ENCODE peak calls at places on chromosomes 6 and 20, in nine cellular contexts. Q is breast epithelium, R is A549, B is heart left ventricle, H is Peyer's patch, M is esophagus muscularis mucosa, W is sigmoid colon, Y is GM12892, E is NB4. T is an unnamed sample.

GRCh38 chr6:113632220-113632864 is 224.8 kb upstream of the MARCKS start:
- DNase-seq in Y (no peak), M (no peak), B (peak), R (peak), E (no peak), W (no peak), Q (peak), H (peak), T (no peak)

GRCh38 chr6:113447088-113447831 is 409.9 kb upstream of the MARCKS start:
- DNase-seq in Q (no peak), H (no peak), Y (no peak), B (no peak), R (no peak), E (peak), W (no peak), M (no peak), T (no peak)

GRCh38 chr20:47124235-47124717 is 229.6 kb downstream of the EYA2 start:
- DNase-seq in Y (no peak), B (peak), Q (peak), H (no peak), M (no peak), E (peak), R (no peak), W (no peak), T (no peak)

GRCh38 chr6:76770166-76770565 is 693.1 kb downstream of the HTR1B start:
- DNase-seq in H (no peak), R (no peak), Y (no peak), E (no peak), M (no peak), B (no peak), Q (no peak), W (no peak), T (no peak)

GRCh38 chr20:15310361-15310760 is 972.9 kb upstream of the FLRT3 start:
- DNase-seq in Q (no peak), R (no peak), M (no peak), B (no peak), E (peak), W (no peak), Y (no peak), H (no peak), T (no peak)

GRCh38 chr6:87074051-87074711 is 20.7 kb downstream of the CGA start:
- DNase-seq in H (no peak), M (no peak), W (no peak), Y (no peak), Q (no peak), E (no peak), R (no peak), B (no peak), T (no peak)

GRCh38 chr6:52231411-52232127 is 12.7 kb downstream of the IL17F start:
- DNase-seq in M (no peak), Y (no peak), E (no peak), B (no peak), R (no peak), Q (no peak), W (no peak), H (no peak), T (no peak)

GRCh38 chr6:99348823-99349619 is 453 bp downstream of the FAXC start:
- DNase-seq in B (no peak), H (no peak), Y (no peak), Q (no peak), R (no peak), E (no peak), W (peak), M (peak), T (no peak)

GRCh38 chr6:14975124-14975815 is 270.6 kb upstream of the JARID2 start:
- DNase-seq in E (peak), B (no peak), R (no peak), H (no peak), Q (no peak), W (no peak), M (no peak), Y (no peak), T (no peak)

GRCh38 chr6:108350528-108350927 is 55.7 kb downstream of the AFG1L start:
- DNase-seq in Y (no peak), H (no peak), R (no peak), B (no peak), M (no peak), W (no peak), E (no peak), Q (no peak), T (no peak)

GRCh38 chr6:68240731-68241130 is 394.4 kb upstream of the ADGRB3 start:
- DNase-seq in B (no peak), W (no peak), E (no peak), H (no peak), R (no peak), M (no peak), Q (no peak), Y (no peak), T (no peak)

GRCh38 chr6:99282479-99283062 is 66.9 kb downstream of the FAXC start:
- DNase-seq in E (peak), R (no peak), B (no peak), W (no peak), Q (no peak), H (no peak), M (no peak), Y (no peak), T (no peak)

GRCh38 chr6:145544031-145544430 is 191.3 kb downstream of the EPM2A start:
- DNase-seq in M (no peak), B (no peak), R (peak), Q (no peak), W (no peak), Y (no peak), H (no peak), E (no peak), T (no peak)

GRCh38 chr20:35839891-35840290 is 68.1 kb downstream of the PHF20 start:
- DNase-seq in W (no peak), H (no peak), Y (no peak), B (no peak), E (no peak), M (no peak), R (no peak), Q (no peak), T (no peak)

GRCh38 chr6:28488916-28489365 is 26.7 kb downstream of the GPX6 start:
- DNase-seq in M (no peak), Y (no peak), Q (no peak), R (no peak), H (no peak), B (no peak), W (no peak), E (peak), T (no peak)

GRCh38 chr6:28486988-28487742 is 28.4 kb downstream of the GPX6 start:
- DNase-seq in E (no peak), H (no peak), Q (no peak), M (no peak), R (no peak), W (no peak), Y (no peak), B (no peak), T (no peak)

GRCh38 chr6:28490191-28490890 is 25.3 kb downstream of the GPX6 start:
- DNase-seq in M (peak), Q (no peak), W (no peak), B (no peak), Y (no peak), R (no peak), E (peak), H (no peak), T (no peak)

GRCh38 chr6:28491984-28492317 is 23.6 kb downstream of the GPX6 start:
- DNase-seq in M (no peak), Y (no peak), B (no peak), Q (no peak), R (no peak), W (no peak), H (no peak), E (peak), T (no peak)

GRCh38 chr6:28489366-28490190 is 26.0 kb downstream of the GPX6 start:
- DNase-seq in Y (peak), B (no peak), W (peak), H (no peak), M (peak), R (peak), Q (peak), E (peak), T (peak)
- TF ChIP-seq POLR2A in Y (no peak), B (no peak), W (no peak), H (no peak), M (no peak), R (peak), Q (peak), E (peak), T (no peak)

GRCh38 chr6:36976509-36976908 is 9.5 kb downstream of the MTCH1 start:
- DNase-seq in M (no peak), Y (no peak), Q (no peak), B (no peak), W (no peak), H (no peak), R (no peak), E (no peak), T (no peak)
- TF ChIP-seq POLR2A in M (no peak), Y (no peak), Q (no peak), B (no peak), W (no peak), H (no peak), R (no peak), E (no peak), T (no peak)

GRCh38 chr6:166333172-166333995 is 9.0 kb downstream of the SFT2D1 start:
- DNase-seq in M (no peak), E (peak), Y (peak), B (no peak), Q (no peak), H (no peak), W (no peak), R (no peak), T (no peak)
- TF ChIP-seq POLR2A in M (no peak), E (no peak), Y (no peak), B (no peak), Q (no peak), H (no peak), W (no peak), R (no peak), T (no peak)

DNA sequence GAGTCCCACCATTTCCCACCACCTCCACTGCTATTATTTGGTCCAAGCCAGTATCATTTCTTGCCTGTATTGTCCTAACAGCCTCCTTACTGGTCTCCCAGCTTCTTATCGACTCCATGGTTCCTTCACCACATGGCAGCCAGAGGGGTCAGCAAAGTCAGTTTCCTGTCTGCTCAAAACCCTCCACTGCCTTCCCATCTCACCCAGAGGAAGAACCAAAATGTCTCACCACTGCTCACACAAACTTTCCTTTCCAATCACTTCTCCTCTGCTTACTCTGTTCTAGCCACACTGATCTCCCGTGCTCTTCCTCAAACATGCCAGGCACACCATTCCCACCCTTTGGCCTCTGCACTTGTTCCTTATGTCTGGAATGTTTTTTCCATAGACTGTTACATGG is 39.7 kb downstream of the BCL2L1 start:
- DNase-seq in W (no peak), Q (no peak), B (no peak), H (no peak), R (no peak), M (no peak), Y (no peak), E (no peak), T (no peak)
- TF ChIP-seq POLR2A in W (no peak), Q (no peak), B (no peak), H (no peak), R (no peak), M (no peak), Y (no peak), E (no peak), T (no peak)

GRCh38 chr6:111087106-111087835 is at the start of gene SLC16A10:
- DNase-seq in W (peak), R (peak), M (no peak), Q (peak), E (peak), Y (peak), H (peak), B (peak), T (no peak)
- TF ChIP-seq POLR2A in W (no peak), R (no peak), M (no peak), Q (no peak), E (peak), Y (peak), H (no peak), B (peak), T (no peak)

DNA sequence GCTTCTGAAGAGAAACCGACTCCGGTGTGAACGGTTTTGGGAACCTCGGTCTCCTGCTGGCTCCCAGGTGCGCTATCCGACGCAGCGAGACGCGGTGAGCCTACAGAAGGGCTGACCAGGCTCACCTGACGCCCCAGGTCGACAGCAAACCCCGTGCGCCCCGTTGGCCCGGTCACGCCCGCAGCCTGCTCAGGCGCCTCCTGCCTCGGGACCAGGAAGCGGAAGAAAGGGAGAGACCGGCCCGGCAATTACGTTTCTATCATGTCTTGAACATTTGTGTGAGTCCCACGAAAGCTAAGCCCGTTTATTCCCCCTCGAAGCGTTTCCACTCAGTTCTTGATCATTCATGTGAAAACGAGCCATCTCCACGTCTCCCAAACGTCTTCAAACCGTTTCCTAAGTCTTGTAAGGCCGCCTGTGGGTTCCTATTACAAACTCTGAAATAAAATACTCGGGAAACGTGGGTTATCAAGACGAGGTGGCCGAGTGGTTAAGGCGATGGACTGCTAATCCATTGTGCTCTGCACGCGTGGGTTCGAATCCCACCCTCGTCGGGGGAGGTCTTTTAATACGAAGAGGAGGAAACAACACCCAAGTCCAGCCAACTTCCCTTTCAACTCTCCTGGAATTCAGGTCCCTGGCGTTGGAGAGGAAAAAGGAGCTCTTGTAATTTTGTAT is 150.5 kb upstream of the PRSS16 start:
- DNase-seq in H (peak), M (no peak), E (no peak), Q (no peak), B (peak), R (peak), W (no peak), Y (peak), T (no peak)
- TF ChIP-seq POLR2A in H (no peak), M (no peak), E (no peak), Q (no peak), B (no peak), R (peak), W (no peak), Y (no peak), T (no peak)

GRCh38 chr20:50387996-50388332 is 122.2 kb upstream of the PTPN1 start:
- DNase-seq in Y (no peak), W (no peak), M (no peak), H (no peak), Q (no peak), R (no peak), B (no peak), E (no peak), T (no peak)

GRCh38 chr20:50389808-50390684 is 120.1 kb upstream of the PTPN1 start:
- DNase-seq in E (no peak), B (no peak), M (no peak), Y (no peak), H (no peak), W (no peak), R (no peak), Q (no peak), T (no peak)

GRCh38 chr20:50388733-50389436 is 121.3 kb upstream of the PTPN1 start:
- DNase-seq in R (no peak), M (no peak), B (no peak), Q (no peak), W (no peak), E (no peak), H (peak), Y (no peak), T (no peak)

GRCh38 chr20:50390685-50391443 is 119.3 kb upstream of the PTPN1 start:
- DNase-seq in Q (no peak), Y (no peak), W (no peak), B (no peak), E (no peak), H (no peak), M (no peak), R (no peak), T (no peak)

DNA sequence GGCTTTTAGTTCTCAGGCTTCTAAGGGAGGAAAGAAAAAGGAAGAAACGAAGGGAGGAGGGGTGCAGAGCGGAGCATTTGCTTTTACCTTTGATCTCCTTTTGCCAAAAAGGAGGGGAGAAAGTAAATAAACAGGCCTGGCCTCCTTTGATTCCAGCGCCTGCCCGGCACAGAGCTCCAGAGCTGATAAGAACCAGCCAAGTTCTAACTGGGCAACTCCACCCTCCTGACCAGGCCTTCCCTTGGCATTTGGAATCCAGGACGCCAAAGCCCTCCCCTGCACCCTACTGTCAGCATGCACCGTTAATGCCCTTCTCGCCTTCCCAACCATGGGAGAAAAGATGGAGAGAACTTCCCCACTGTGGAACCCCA is 120.8 kb upstream of the PTPN1 start:
- DNase-seq in H (no peak), M (no peak), B (peak), Y (no peak), Q (no peak), E (no peak), R (no peak), W (no peak), T (no peak)
- TF ChIP-seq POLR2A in H (no peak), M (no peak), B (no peak), Y (no peak), Q (no peak), E (no peak), R (no peak), W (no peak), T (no peak)

GRCh38 chr6:30725713-30726505 is 5.8 kb downstream of the TUBB start:
- DNase-seq in M (no peak), W (no peak), E (peak), Y (no peak), B (no peak), H (no peak), R (no peak), Q (no peak), T (no peak)
- TF ChIP-seq POLR2A in M (no peak), W (no peak), E (no peak), Y (peak), B (no peak), H (no peak), R (no peak), Q (no peak), T (no peak)

GRCh38 chr6:2989332-2990178 is 10.1 kb upstream of the NQO2 start:
- DNase-seq in Y (peak), B (peak), W (peak), E (peak), M (peak), Q (peak), H (peak), R (peak), T (no peak)
- TF ChIP-seq POLR2A in Y (peak), B (peak), W (peak), E (peak), M (peak), Q (peak), H (peak), R (no peak), T (peak)